ENCODE peak calls at places on chromosomes 11 and 22, in six cellular contexts. One of them, this sample, is unnamed. For H3K36me3, the result is how much of the 10 kb centered on the place peaks cover.

GRCh38 chr11:132402056-132402684 is 1031.8 kb downstream of the NTM start:
- DNase-seq in left ventricle myocardium inferior: peak
- DNase-seq in kidney: no peak
- DNase-seq in uterus: no peak
- DNase-seq in thoracic aorta: no peak
- DNase-seq in colonic mucosa: no peak
- DNase-seq in this sample: no peak

GRCh38 chr11:7307836-7308235 is 56.1 kb downstream of the SYT9 start:
- DNase-seq in left ventricle myocardium inferior: no peak
- DNase-seq in kidney: no peak
- DNase-seq in uterus: no peak
- DNase-seq in thoracic aorta: no peak
- DNase-seq in colonic mucosa: no peak
- DNase-seq in this sample: no peak

GRCh38 chr22:27754247-27754887 is 47.2 kb downstream of the MN1 start:
- DNase-seq in left ventricle myocardium inferior: no peak
- DNase-seq in kidney: no peak
- DNase-seq in uterus: peak
- DNase-seq in thoracic aorta: no peak
- DNase-seq in colonic mucosa: no peak
- DNase-seq in this sample: no peak

GRCh38 chr11:77402218-77402556 is 71.7 kb downstream of the PAK1 start:
- DNase-seq in left ventricle myocardium inferior: no peak
- DNase-seq in kidney: no peak
- DNase-seq in uterus: no peak
- DNase-seq in thoracic aorta: no peak
- DNase-seq in colonic mucosa: no peak
- DNase-seq in this sample: no peak

GRCh38 chr11:35134403-35135126 is 4.4 kb upstream of the CD44 start:
- DNase-seq in left ventricle myocardium inferior: no peak
- DNase-seq in kidney: no peak
- DNase-seq in uterus: no peak
- DNase-seq in thoracic aorta: no peak
- DNase-seq in colonic mucosa: no peak
- DNase-seq in this sample: no peak

GRCh38 chr11:60848714-60849151 is 6.8 kb downstream of the CCDC86 start:
- DNase-seq in left ventricle myocardium inferior: no peak
- DNase-seq in kidney: no peak
- DNase-seq in uterus: no peak
- DNase-seq in thoracic aorta: no peak
- DNase-seq in colonic mucosa: no peak
- DNase-seq in this sample: no peak

GRCh38 chr11:45661417-45662055 is 3.9 kb downstream of the CHST1 start:
- DNase-seq in left ventricle myocardium inferior: no peak
- DNase-seq in kidney: peak
- DNase-seq in uterus: no peak
- DNase-seq in thoracic aorta: no peak
- DNase-seq in colonic mucosa: no peak
- DNase-seq in this sample: no peak

GRCh38 chr22:26835929-26836528 is 178.6 kb downstream of the MIAT start:
- DNase-seq in left ventricle myocardium inferior: no peak
- DNase-seq in kidney: no peak
- DNase-seq in uterus: no peak
- DNase-seq in thoracic aorta: no peak
- DNase-seq in colonic mucosa: peak
- DNase-seq in this sample: no peak

GRCh38 chr22:39654959-39655579 is 84.5 kb downstream of the CACNA1I start:
- DNase-seq in left ventricle myocardium inferior: no peak
- DNase-seq in kidney: no peak
- DNase-seq in uterus: no peak
- DNase-seq in thoracic aorta: no peak
- DNase-seq in colonic mucosa: no peak
- DNase-seq in this sample: no peak

GRCh38 chr11:95545116-95545875 is 244.3 kb downstream of the FAM76B start:
- DNase-seq in left ventricle myocardium inferior: no peak
- DNase-seq in kidney: no peak
- DNase-seq in uterus: no peak
- DNase-seq in thoracic aorta: no peak
- DNase-seq in colonic mucosa: no peak
- DNase-seq in this sample: no peak

GRCh38 chr11:1625541-1625940 is 3.6 kb upstream of the KRTAP5-4 start:
- DNase-seq in left ventricle myocardium inferior: no peak
- DNase-seq in kidney: peak
- DNase-seq in uterus: no peak
- DNase-seq in thoracic aorta: no peak
- DNase-seq in colonic mucosa: no peak
- DNase-seq in this sample: no peak

GRCh38 chr22:23793326-23793725 is 6.6 kb downstream of the SMARCB1 start:
- DNase-seq in left ventricle myocardium inferior: no peak
- DNase-seq in kidney: peak
- DNase-seq in uterus: no peak
- DNase-seq in thoracic aorta: no peak
- DNase-seq in colonic mucosa: no peak
- DNase-seq in this sample: no peak

GRCh38 chr22:49102367-49102766 is 725.3 kb downstream of the BRD1 start:
- DNase-seq in left ventricle myocardium inferior: no peak
- DNase-seq in kidney: peak
- DNase-seq in uterus: no peak
- DNase-seq in thoracic aorta: no peak
- DNase-seq in colonic mucosa: no peak
- DNase-seq in this sample: no peak

GRCh38 chr11:12189543-12190235 is 79.3 kb downstream of the MICAL2 start:
- DNase-seq in left ventricle myocardium inferior: no peak
- DNase-seq in kidney: no peak
- DNase-seq in uterus: no peak
- DNase-seq in thoracic aorta: no peak
- DNase-seq in colonic mucosa: no peak
- DNase-seq in this sample: no peak

GRCh38 chr22:22061085-22062077 is 78.8 kb upstream of the TOP3B start:
- DNase-seq in left ventricle myocardium inferior: peak
- DNase-seq in kidney: no peak
- DNase-seq in uterus: peak
- DNase-seq in thoracic aorta: no peak
- DNase-seq in colonic mucosa: no peak
- DNase-seq in this sample: no peak

GRCh38 chr11:26549176-26549575 is 22.9 kb downstream of the MUC15 start:
- DNase-seq in left ventricle myocardium inferior: no peak
- DNase-seq in kidney: no peak
- DNase-seq in uterus: no peak
- DNase-seq in thoracic aorta: no peak
- DNase-seq in colonic mucosa: no peak
- DNase-seq in this sample: no peak

GRCh38 chr11:102647430-102647829 is 22.3 kb upstream of the MMP20 start:
- DNase-seq in left ventricle myocardium inferior: no peak
- DNase-seq in kidney: no peak
- DNase-seq in uterus: no peak
- DNase-seq in thoracic aorta: no peak
- DNase-seq in colonic mucosa: no peak
- DNase-seq in this sample: no peak

GRCh38 chr11:43936081-43936480 is 6.4 kb upstream of the C11orf96 start:
- DNase-seq in left ventricle myocardium inferior: no peak
- DNase-seq in kidney: no peak
- DNase-seq in uterus: no peak
- DNase-seq in thoracic aorta: no peak
- DNase-seq in colonic mucosa: no peak
- DNase-seq in this sample: no peak

GRCh38 chr11:96303067-96303466 is 39.9 kb downstream of the MAML2 start:
- DNase-seq in left ventricle myocardium inferior: no peak
- DNase-seq in kidney: no peak
- DNase-seq in uterus: no peak
- DNase-seq in thoracic aorta: no peak
- DNase-seq in colonic mucosa: no peak
- DNase-seq in this sample: no peak

GRCh38 chr22:50039669-50040458 is 18.2 kb downstream of the TTLL8 start:
- DNase-seq in left ventricle myocardium inferior: no peak
- DNase-seq in kidney: peak
- DNase-seq in uterus: no peak
- DNase-seq in thoracic aorta: no peak
- DNase-seq in colonic mucosa: no peak
- DNase-seq in this sample: no peak

GRCh38 chr11:131579932-131580387 is 209.5 kb downstream of the NTM start:
- DNase-seq in left ventricle myocardium inferior: no peak
- DNase-seq in kidney: no peak
- DNase-seq in uterus: no peak
- DNase-seq in thoracic aorta: no peak
- DNase-seq in colonic mucosa: no peak
- DNase-seq in this sample: no peak

GRCh38 chr22:46522743-46523300 is 14.6 kb downstream of the CELSR1 start:
- DNase-seq in left ventricle myocardium inferior: no peak
- DNase-seq in kidney: no peak
- DNase-seq in uterus: no peak
- DNase-seq in thoracic aorta: no peak
- DNase-seq in colonic mucosa: no peak
- DNase-seq in this sample: no peak

GRCh38 chr22:49013707-49014106 is 814.0 kb downstream of the BRD1 start:
- DNase-seq in left ventricle myocardium inferior: no peak
- DNase-seq in kidney: no peak
- DNase-seq in uterus: no peak
- DNase-seq in thoracic aorta: no peak
- DNase-seq in colonic mucosa: no peak
- DNase-seq in this sample: no peak

GRCh38 chr22:27433585-27434190 is 367.9 kb downstream of the MN1 start:
- DNase-seq in left ventricle myocardium inferior: no peak
- DNase-seq in kidney: no peak
- DNase-seq in uterus: no peak
- DNase-seq in thoracic aorta: no peak
- DNase-seq in colonic mucosa: no peak
- DNase-seq in this sample: no peak

GRCh38 chr11:75449271-75449670 is 16.3 kb upstream of the KLHL35 start:
- DNase-seq in left ventricle myocardium inferior: no peak
- DNase-seq in kidney: no peak
- DNase-seq in uterus: no peak
- DNase-seq in thoracic aorta: no peak
- DNase-seq in colonic mucosa: no peak
- DNase-seq in this sample: no peak

GRCh38 chr11:4891996-4892640 is 10.4 kb downstream of the OR51T1 start:
- DNase-seq in left ventricle myocardium inferior: no peak
- DNase-seq in kidney: no peak
- DNase-seq in uterus: no peak
- DNase-seq in thoracic aorta: no peak
- DNase-seq in colonic mucosa: no peak
- DNase-seq in this sample: no peak

GRCh38 chr11:117520966-117521365 is 193.3 kb downstream of the CEP164 start:
- DNase-seq in left ventricle myocardium inferior: no peak
- DNase-seq in kidney: no peak
- DNase-seq in uterus: no peak
- DNase-seq in thoracic aorta: no peak
- DNase-seq in colonic mucosa: no peak
- DNase-seq in this sample: no peak

GRCh38 chr11:118939412-118939915 is 13.7 kb upstream of the BCL9L start:
- DNase-seq in left ventricle myocardium inferior: no peak
- DNase-seq in kidney: peak
- DNase-seq in uterus: no peak
- DNase-seq in thoracic aorta: no peak
- DNase-seq in colonic mucosa: no peak
- DNase-seq in this sample: no peak

GRCh38 chr11:118938491-118939411 is 13.0 kb upstream of the BCL9L start:
- DNase-seq in left ventricle myocardium inferior: no peak
- DNase-seq in kidney: peak
- DNase-seq in uterus: no peak
- DNase-seq in thoracic aorta: no peak
- DNase-seq in colonic mucosa: no peak
- DNase-seq in this sample: no peak

GRCh38 chr11:118933486-118933885 is 7.8 kb upstream of the BCL9L start:
- DNase-seq in left ventricle myocardium inferior: peak
- DNase-seq in kidney: no peak
- DNase-seq in uterus: peak
- DNase-seq in thoracic aorta: no peak
- DNase-seq in colonic mucosa: no peak
- DNase-seq in this sample: peak

GRCh38 chr11:118931576-118931975 is 5.8 kb upstream of the BCL9L start:
- DNase-seq in left ventricle myocardium inferior: no peak
- DNase-seq in kidney: no peak
- DNase-seq in uterus: no peak
- DNase-seq in thoracic aorta: no peak
- DNase-seq in colonic mucosa: no peak
- DNase-seq in this sample: no peak

GRCh38 chr11:118935381-118935780 is 9.7 kb upstream of the BCL9L start:
- DNase-seq in left ventricle myocardium inferior: no peak
- DNase-seq in kidney: peak
- DNase-seq in uterus: no peak
- DNase-seq in thoracic aorta: no peak
- DNase-seq in colonic mucosa: no peak
- DNase-seq in this sample: no peak
- TF ChIP-seq CTCF in left ventricle myocardium inferior: no peak
- TF ChIP-seq CTCF in kidney: no peak
- TF ChIP-seq CTCF in uterus: no peak
- TF ChIP-seq CTCF in thoracic aorta: no peak
- TF ChIP-seq CTCF in colonic mucosa: no peak
- TF ChIP-seq CTCF in this sample: no peak

GRCh38 chr22:31947296-31947695 is 3.0 kb downstream of the YWHAH start:
- DNase-seq in left ventricle myocardium inferior: no peak
- DNase-seq in kidney: no peak
- DNase-seq in uterus: no peak
- DNase-seq in thoracic aorta: no peak
- DNase-seq in colonic mucosa: peak
- DNase-seq in this sample: no peak
- H3K36me3 ChIP-seq in left ventricle myocardium inferior: under half
- H3K36me3 ChIP-seq in kidney: under half
- H3K36me3 ChIP-seq in uterus: under half
- H3K36me3 ChIP-seq in thoracic aorta: under half
- H3K36me3 ChIP-seq in colonic mucosa: under half
- H3K36me3 ChIP-seq in this sample: under half

GRCh38 chr11:126919147-126919823 is 81.3 kb downstream of the KIRREL3 start:
- DNase-seq in left ventricle myocardium inferior: no peak
- DNase-seq in kidney: no peak
- DNase-seq in uterus: no peak
- DNase-seq in thoracic aorta: no peak
- DNase-seq in colonic mucosa: no peak
- DNase-seq in this sample: no peak

GRCh38 chr11:126924381-126924780 is 76.2 kb downstream of the KIRREL3 start:
- DNase-seq in left ventricle myocardium inferior: no peak
- DNase-seq in kidney: no peak
- DNase-seq in uterus: no peak
- DNase-seq in thoracic aorta: no peak
- DNase-seq in colonic mucosa: no peak
- DNase-seq in this sample: no peak

GRCh38 chr11:126918556-126918955 is 82.0 kb downstream of the KIRREL3 start:
- DNase-seq in left ventricle myocardium inferior: no peak
- DNase-seq in kidney: no peak
- DNase-seq in uterus: no peak
- DNase-seq in thoracic aorta: no peak
- DNase-seq in colonic mucosa: no peak
- DNase-seq in this sample: no peak

GRCh38 chr11:126917531-126918204 is 82.9 kb downstream of the KIRREL3 start:
- DNase-seq in left ventricle myocardium inferior: no peak
- DNase-seq in kidney: no peak
- DNase-seq in uterus: no peak
- DNase-seq in thoracic aorta: no peak
- DNase-seq in colonic mucosa: no peak
- DNase-seq in this sample: no peak

GRCh38 chr11:126920833-126921232 is 79.7 kb downstream of the KIRREL3 start:
- DNase-seq in left ventricle myocardium inferior: no peak
- DNase-seq in kidney: no peak
- DNase-seq in uterus: no peak
- DNase-seq in thoracic aorta: no peak
- DNase-seq in colonic mucosa: no peak
- DNase-seq in this sample: no peak
- TF ChIP-seq CTCF in left ventricle myocardium inferior: no peak
- TF ChIP-seq CTCF in kidney: no peak
- TF ChIP-seq CTCF in uterus: no peak
- TF ChIP-seq CTCF in thoracic aorta: no peak
- TF ChIP-seq CTCF in colonic mucosa: no peak
- TF ChIP-seq CTCF in this sample: no peak

GRCh38 chr11:28092786-28093185 is 15.2 kb downstream of the KIF18A start:
- DNase-seq in left ventricle myocardium inferior: no peak
- DNase-seq in kidney: no peak
- DNase-seq in uterus: no peak
- DNase-seq in thoracic aorta: no peak
- DNase-seq in colonic mucosa: no peak
- DNase-seq in this sample: no peak
- H3K36me3 ChIP-seq in left ventricle myocardium inferior: under half
- H3K36me3 ChIP-seq in kidney: under half
- H3K36me3 ChIP-seq in uterus: under half
- H3K36me3 ChIP-seq in thoracic aorta: under half
- H3K36me3 ChIP-seq in colonic mucosa: under half
- H3K36me3 ChIP-seq in this sample: under half